ENCODE peak calls at places on chromosome 6, in eight cellular contexts. D is mesenchymal stem cell, M is RPMI7951, O is HT-29, C is ELR, N is Ammon's horn, S is NCI-H1092 treated with DMSO at 0.1 percent for 48 hours, L is astrocyte of the spinal cord. V is an unnamed sample.
A peak's percentile ranks its signal among the peaks of the same experiment; 100 is the strongest.

GRCh38 chr6:132663661-132664060 is 4.7 kb upstream of the TAAR1 start:
- DNase-seq in S (no peak), O (no peak), D (peak; percentile 18), M (no peak), L (no peak), C (peak; percentile 34), N (no peak), V (no peak)

GRCh38 chr6:39102024-39102820 is 12.8 kb downstream of the SAYSD1 start:
- DNase-seq in C (peak; percentile 50), L (peak; percentile 60), O (no peak), N (no peak), D (peak; percentile 53), S (no peak), M (no peak), V (peak; percentile 64)

GRCh38 chr6:41013473-41014153 is 25.4 kb downstream of the UNC5CL start:
- DNase-seq in M (no peak), C (no peak), D (no peak), L (no peak), N (no peak), S (no peak), O (no peak), V (no peak)

GRCh38 chr6:122789862-122790739 is 1.0 kb downstream of the SMPDL3A start:
- DNase-seq in M (peak; percentile 29), D (peak; percentile 62), O (peak; percentile 35), L (peak; percentile 56), C (peak; percentile 45), N (no peak), S (peak; percentile 66), V (peak; percentile 52)

GRCh38 chr6:165566088-165566828 is 96.8 kb downstream of the PDE10A start:
- DNase-seq in S (no peak), L (no peak), N (no peak), D (no peak), M (no peak), C (no peak), O (no peak), V (no peak)

GRCh38 chr6:150934380-150934779 is 68.9 kb downstream of the MTHFD1L start:
- DNase-seq in C (peak; percentile 89), N (no peak), D (peak; percentile 89), M (peak; percentile 73), L (peak; percentile 87), S (no peak), O (peak; percentile 26), V (no peak)

GRCh38 chr6:146545608-146546007 is 2.0 kb downstream of the RAB32 start:
- DNase-seq in N (no peak), L (peak; percentile 67), O (no peak), S (no peak), D (peak; percentile 72), M (peak; percentile 39), C (peak; percentile 81), V (peak; percentile 61)

GRCh38 chr6:36666726-36667591 is 11.6 kb upstream of the CDKN1A start:
- DNase-seq in C (peak; percentile 79), N (peak; percentile 83), M (peak; percentile 92), D (peak; percentile 95), O (peak; percentile 52), L (peak; percentile 96), S (peak; percentile 17), V (peak; percentile 83)

GRCh38 chr6:54586251-54586650 is 260.3 kb upstream of the FAM83B start:
- DNase-seq in S (no peak), N (no peak), L (no peak), C (no peak), D (no peak), M (no peak), O (no peak), V (no peak)

GRCh38 chr6:38646166-38646565 is 6.4 kb upstream of the BTBD9 start:
- DNase-seq in L (peak; percentile 7), O (no peak), C (peak; percentile 8), M (peak; percentile 39), S (no peak), D (no peak), N (peak; percentile 14), V (no peak)

GRCh38 chr6:21164768-21165326 is 428.7 kb upstream of the SOX4 start:
- DNase-seq in C (peak; percentile 40), L (peak; percentile 55), S (no peak), O (peak; percentile 4), N (no peak), M (peak; percentile 86), D (peak; percentile 76), V (peak; percentile 52)

GRCh38 chr6:88867841-88868558 is 95.4 kb downstream of the RNGTT start:
- DNase-seq in L (no peak), S (no peak), O (no peak), D (peak; percentile 29), C (peak; percentile 89), N (no peak), M (peak; percentile 21), V (no peak)

GRCh38 chr6:121086876-121087275 is 247.4 kb downstream of the TBC1D32 start:
- DNase-seq in L (no peak), S (no peak), C (no peak), N (no peak), O (no peak), D (no peak), M (no peak), V (no peak)

GRCh38 chr6:87094576-87094975 is 330 bp downstream of the CGA start:
- DNase-seq in D (no peak), N (no peak), C (no peak), M (no peak), L (no peak), S (no peak), O (no peak), V (no peak)

GRCh38 chr6:3747100-3747737 is 4.3 kb downstream of the PXDC1 start:
- DNase-seq in C (no peak), L (no peak), N (no peak), M (no peak), D (no peak), O (no peak), S (no peak), V (no peak)

GRCh38 chr6:158417760-158418098 is 105.5 kb downstream of the TULP4 start:
- DNase-seq in O (no peak), N (peak; percentile 74), L (peak; percentile 79), C (peak; percentile 78), M (peak; percentile 82), D (peak; percentile 78), S (no peak), V (peak; percentile 60)

GRCh38 chr6:158095671-158096070 is 72.4 kb downstream of the SERAC1 start:
- DNase-seq in D (no peak), M (no peak), N (no peak), L (no peak), S (no peak), C (no peak), O (no peak), V (no peak)

GRCh38 chr6:19028201-19028600 is 641.1 kb downstream of the RNF144B start:
- DNase-seq in O (no peak), N (no peak), C (no peak), M (no peak), S (no peak), L (no peak), D (no peak), V (no peak)

GRCh38 chr6:41723178-41723935 is 12.1 kb downstream of the TFEB start:
- DNase-seq in D (peak; percentile 94), M (peak; percentile 92), C (peak; percentile 93), N (peak; percentile 85), L (peak; percentile 79), O (peak; percentile 51), S (no peak), V (peak; percentile 46)

GRCh38 chr6:26269406-26270120 is 95.4 kb upstream of the BTN3A2 start:
- DNase-seq in N (no peak), M (peak; percentile 38), O (peak; percentile 64), L (no peak), C (peak; percentile 54), S (no peak), D (no peak), V (no peak)

GRCh38 chr6:5333653-5334052 is 72.3 kb downstream of the FARS2 start:
- DNase-seq in O (no peak), C (peak; percentile 71), L (peak; percentile 30), N (no peak), S (no peak), D (no peak), M (peak; percentile 70), V (no peak)

GRCh38 chr6:30231067-30231466 is 17.9 kb upstream of the TRIM26 start:
- DNase-seq in D (no peak), M (peak; percentile 35), L (peak; percentile 22), N (no peak), S (no peak), O (no peak), C (no peak), V (peak; percentile 44)

GRCh38 chr6:164579035-164579434 is 730.4 kb downstream of the C6orf118 start:
- DNase-seq in L (no peak), M (no peak), O (no peak), C (no peak), S (no peak), D (no peak), N (no peak), V (no peak)